ENCODE peak calls at places on chromosomes 13 and 19, in six cellular contexts. One of them, this sample, is unnamed.

GRCh38 chr13:60261432-60262351 is 98.0 kb upstream of the DIAPH3 start:
- DNase-seq in adipocyte: no peak
- DNase-seq in stimulated activated CD4-positive, alpha-beta T cell treated with anti-CD3 and anti-CD28 coated beads, TNF-alpha, amount 100 ng/mL, for 48 hours: no peak
- DNase-seq in coronary artery: no peak
- DNase-seq in keratinocyte: no peak
- DNase-seq in ecto neural progenitor cell: no peak
- DNase-seq in this sample: no peak

GRCh38 chr19:56983148-56983547 is 136.6 kb upstream of the USP29 start:
- DNase-seq in stimulated activated CD4-positive, alpha-beta T cell treated with anti-CD3 and anti-CD28 coated beads, TNF-alpha, amount 100 ng/mL, for 48 hours: no peak
- DNase-seq in keratinocyte: no peak
- DNase-seq in adipocyte: no peak
- DNase-seq in ecto neural progenitor cell: no peak
- DNase-seq in coronary artery: no peak
- DNase-seq in this sample: no peak

GRCh38 chr13:90770334-90770733 is 577.2 kb upstream of the MIR17HG start:
- DNase-seq in coronary artery: no peak
- DNase-seq in keratinocyte: no peak
- DNase-seq in adipocyte: no peak
- DNase-seq in stimulated activated CD4-positive, alpha-beta T cell treated with anti-CD3 and anti-CD28 coated beads, TNF-alpha, amount 100 ng/mL, for 48 hours: no peak
- DNase-seq in ecto neural progenitor cell: no peak
- DNase-seq in this sample: no peak

GRCh38 chr19:6999938-7000732 is 21.1 kb downstream of the MBD3L2B start:
- DNase-seq in stimulated activated CD4-positive, alpha-beta T cell treated with anti-CD3 and anti-CD28 coated beads, TNF-alpha, amount 100 ng/mL, for 48 hours: no peak
- DNase-seq in coronary artery: no peak
- DNase-seq in adipocyte: no peak
- DNase-seq in keratinocyte: no peak
- DNase-seq in ecto neural progenitor cell: no peak
- DNase-seq in this sample: no peak

GRCh38 chr13:97142452-97142851 is 79.7 kb upstream of the MBNL2 start:
- DNase-seq in adipocyte: no peak
- DNase-seq in coronary artery: no peak
- DNase-seq in keratinocyte: no peak
- DNase-seq in stimulated activated CD4-positive, alpha-beta T cell treated with anti-CD3 and anti-CD28 coated beads, TNF-alpha, amount 100 ng/mL, for 48 hours: no peak
- DNase-seq in ecto neural progenitor cell: no peak
- DNase-seq in this sample: no peak

GRCh38 chr19:41064974-41065569 is 23.2 kb upstream of the CYP2A13 start:
- DNase-seq in ecto neural progenitor cell: no peak
- DNase-seq in coronary artery: no peak
- DNase-seq in keratinocyte: no peak
- DNase-seq in adipocyte: peak
- DNase-seq in stimulated activated CD4-positive, alpha-beta T cell treated with anti-CD3 and anti-CD28 coated beads, TNF-alpha, amount 100 ng/mL, for 48 hours: no peak
- DNase-seq in this sample: no peak

GRCh38 chr19:13633109-13633508 is 126.8 kb upstream of the CACNA1A start:
- DNase-seq in adipocyte: peak
- DNase-seq in ecto neural progenitor cell: no peak
- DNase-seq in coronary artery: no peak
- DNase-seq in stimulated activated CD4-positive, alpha-beta T cell treated with anti-CD3 and anti-CD28 coated beads, TNF-alpha, amount 100 ng/mL, for 48 hours: no peak
- DNase-seq in keratinocyte: no peak
- DNase-seq in this sample: no peak

GRCh38 chr19:584240-585001 is 5.3 kb upstream of the HCN2 start:
- DNase-seq in ecto neural progenitor cell: peak
- DNase-seq in stimulated activated CD4-positive, alpha-beta T cell treated with anti-CD3 and anti-CD28 coated beads, TNF-alpha, amount 100 ng/mL, for 48 hours: peak
- DNase-seq in keratinocyte: no peak
- DNase-seq in coronary artery: no peak
- DNase-seq in adipocyte: peak
- DNase-seq in this sample: peak

GRCh38 chr13:46666727-46667456 is 113.9 kb downstream of the LRCH1 start:
- DNase-seq in coronary artery: no peak
- DNase-seq in stimulated activated CD4-positive, alpha-beta T cell treated with anti-CD3 and anti-CD28 coated beads, TNF-alpha, amount 100 ng/mL, for 48 hours: no peak
- DNase-seq in keratinocyte: no peak
- DNase-seq in adipocyte: no peak
- DNase-seq in ecto neural progenitor cell: peak
- DNase-seq in this sample: no peak

GRCh38 chr19:42284066-42284501 is 15.0 kb downstream of the CIC start:
- DNase-seq in keratinocyte: no peak
- DNase-seq in coronary artery: peak
- DNase-seq in ecto neural progenitor cell: no peak
- DNase-seq in adipocyte: peak
- DNase-seq in stimulated activated CD4-positive, alpha-beta T cell treated with anti-CD3 and anti-CD28 coated beads, TNF-alpha, amount 100 ng/mL, for 48 hours: peak
- DNase-seq in this sample: peak

GRCh38 chr19:3319643-3320353 is 46.6 kb upstream of the NFIC start:
- DNase-seq in ecto neural progenitor cell: no peak
- DNase-seq in stimulated activated CD4-positive, alpha-beta T cell treated with anti-CD3 and anti-CD28 coated beads, TNF-alpha, amount 100 ng/mL, for 48 hours: no peak
- DNase-seq in coronary artery: no peak
- DNase-seq in keratinocyte: no peak
- DNase-seq in adipocyte: no peak
- DNase-seq in this sample: no peak

GRCh38 chr13:79859756-79860155 is 378.8 kb downstream of the NDFIP2 start:
- DNase-seq in coronary artery: no peak
- DNase-seq in keratinocyte: no peak
- DNase-seq in adipocyte: no peak
- DNase-seq in stimulated activated CD4-positive, alpha-beta T cell treated with anti-CD3 and anti-CD28 coated beads, TNF-alpha, amount 100 ng/mL, for 48 hours: no peak
- DNase-seq in ecto neural progenitor cell: no peak
- DNase-seq in this sample: no peak

GRCh38 chr13:49908637-49909036 is 27.5 kb downstream of the SPRYD7 start:
- DNase-seq in coronary artery: no peak
- DNase-seq in keratinocyte: no peak
- DNase-seq in stimulated activated CD4-positive, alpha-beta T cell treated with anti-CD3 and anti-CD28 coated beads, TNF-alpha, amount 100 ng/mL, for 48 hours: no peak
- DNase-seq in adipocyte: no peak
- DNase-seq in ecto neural progenitor cell: no peak
- DNase-seq in this sample: no peak

GRCh38 chr19:35139618-35139943 is 957 bp downstream of the FXYD1 start:
- DNase-seq in coronary artery: no peak
- DNase-seq in ecto neural progenitor cell: no peak
- DNase-seq in adipocyte: no peak
- DNase-seq in keratinocyte: no peak
- DNase-seq in stimulated activated CD4-positive, alpha-beta T cell treated with anti-CD3 and anti-CD28 coated beads, TNF-alpha, amount 100 ng/mL, for 48 hours: no peak
- DNase-seq in this sample: no peak

GRCh38 chr19:38044267-38045111 is 137.5 kb downstream of the SIPA1L3 start:
- DNase-seq in stimulated activated CD4-positive, alpha-beta T cell treated with anti-CD3 and anti-CD28 coated beads, TNF-alpha, amount 100 ng/mL, for 48 hours: no peak
- DNase-seq in keratinocyte: no peak
- DNase-seq in ecto neural progenitor cell: no peak
- DNase-seq in adipocyte: no peak
- DNase-seq in coronary artery: no peak
- DNase-seq in this sample: no peak

GRCh38 chr13:26861951-26862350 is 101.4 kb upstream of the GPR12 start:
- DNase-seq in coronary artery: no peak
- DNase-seq in keratinocyte: no peak
- DNase-seq in adipocyte: no peak
- DNase-seq in stimulated activated CD4-positive, alpha-beta T cell treated with anti-CD3 and anti-CD28 coated beads, TNF-alpha, amount 100 ng/mL, for 48 hours: no peak
- DNase-seq in ecto neural progenitor cell: no peak
- DNase-seq in this sample: no peak